ENCODE peak calls at places on chromosomes 6 and 20, in eight cellular contexts. U is pons, S is uterus, P is endothelial cell, R is sigmoid colon, J is COR-L47, C is dermis microvascular lymphatic vessel endothelial cell, K is WTC11. V is an unnamed sample.

GRCh38 chr20:20391766-20392165 is 23.9 kb downstream of the INSM1 start:
- DNase-seq in K (no peak), R (no peak), J (no peak), C (no peak), U (no peak), S (no peak), P (no peak), V (no peak)

GRCh38 chr6:163416640-163417253 is 2.2 kb downstream of the QKI start:
- DNase-seq in K (no peak), C (peak; percentile 87), J (no peak), P (peak; percentile 53), R (peak; percentile 71), S (no peak), U (peak; percentile 93), V (no peak)

GRCh38 chr6:34523441-34524206 is 32.5 kb downstream of the SPDEF start:
- DNase-seq in K (peak; percentile 4), J (no peak), P (no peak), R (no peak), C (no peak), U (no peak), S (no peak), V (no peak)

GRCh38 chr20:5195655-5196054 is 68.8 kb downstream of the CDS2 start:
- DNase-seq in R (no peak), S (no peak), C (no peak), P (no peak), K (no peak), U (no peak), J (no peak), V (no peak)

GRCh38 chr20:51220293-51220706 is 197.4 kb upstream of the KCNG1 start:
- DNase-seq in P (peak; percentile 54), S (peak; percentile 35), R (no peak), J (no peak), U (no peak), C (no peak), K (peak; percentile 81), V (no peak)

GRCh38 chr20:43095034-43095433 is 94.7 kb downstream of the PTPRT start:
- DNase-seq in S (no peak), P (no peak), J (no peak), R (no peak), U (no peak), C (no peak), K (no peak), V (no peak)

GRCh38 chr6:1388927-1389790 is at the start of gene FOXF2:
- DNase-seq in S (no peak), J (no peak), C (no peak), K (peak; percentile 73), R (peak; percentile 85), U (no peak), P (no peak), V (no peak)

GRCh38 chr6:51511081-51511480 is 576.3 kb downstream of the PKHD1 start:
- DNase-seq in C (no peak), R (no peak), J (no peak), U (no peak), P (no peak), K (no peak), S (no peak), V (no peak)

GRCh38 chr20:56893206-56893605 is 264.1 kb downstream of the TFAP2C start:
- DNase-seq in C (no peak), P (peak; percentile 45), U (no peak), J (no peak), K (peak; percentile 54), S (no peak), R (no peak), V (no peak)

GRCh38 chr20:21101453-21102251 is 4.5 kb downstream of the LINC00237 start:
- DNase-seq in R (no peak), C (no peak), S (no peak), J (no peak), K (peak; percentile 75), P (peak; percentile 44), U (peak; percentile 42), V (no peak)

GRCh38 chr6:11366934-11367637 is 134.6 kb upstream of the NEDD9 start:
- DNase-seq in K (no peak), P (no peak), J (no peak), R (no peak), C (no peak), S (no peak), U (no peak), V (no peak)

GRCh38 chr6:18585032-18585573 is 198.0 kb downstream of the RNF144B start:
- DNase-seq in J (no peak), S (no peak), R (no peak), K (no peak), U (no peak), C (no peak), P (no peak), V (peak; percentile 44)

GRCh38 chr6:81864124-81864523 is 111.6 kb upstream of the TENT5A start:
- DNase-seq in U (no peak), P (no peak), S (no peak), J (no peak), R (no peak), C (no peak), K (no peak), V (peak; percentile 56)

GRCh38 chr6:36840471-36841461 is 1.5 kb upstream of the CPNE5 start:
- DNase-seq in C (no peak), U (no peak), R (peak; percentile 76), K (peak; percentile 54), J (no peak), P (no peak), S (peak; percentile 60), V (no peak)

GRCh38 chr20:25285091-25285647 is 37.3 kb downstream of the PYGB start:
- DNase-seq in K (peak; percentile 26), R (peak; percentile 60), U (no peak), S (peak; percentile 11), J (no peak), C (no peak), P (no peak), V (no peak)

V was measured in NCI-H774.